ENCODE peak calls at places on chromosomes 12 and 14, in five cellular contexts. One of them, this sample, is unnamed.

GRCh38 chr12:62629413-62629812 is 162.8 kb downstream of the MON2 start:
- DNase-seq in iris pigment epithelial cell: no peak
- DNase-seq in bronchial epithelial cell: no peak
- DNase-seq in stimulated activated CD8-positive, alpha-beta memory T cell treated with anti-CD3 and anti-CD28 coated beads, Interleukin-15, amount 100 ng/mL, for 1 hour: no peak
- DNase-seq in HepG2: no peak
- DNase-seq in this sample: no peak

GRCh38 chr12:93572712-93573551 is 457 bp downstream of the SOCS2 start:
- DNase-seq in stimulated activated CD8-positive, alpha-beta memory T cell treated with anti-CD3 and anti-CD28 coated beads, Interleukin-15, amount 100 ng/mL, for 1 hour: no peak
- DNase-seq in HepG2: no peak
- DNase-seq in bronchial epithelial cell: no peak
- DNase-seq in iris pigment epithelial cell: peak
- DNase-seq in this sample: no peak

GRCh38 chr12:129531004-129531403 is 372.8 kb downstream of the TMEM132D start:
- DNase-seq in stimulated activated CD8-positive, alpha-beta memory T cell treated with anti-CD3 and anti-CD28 coated beads, Interleukin-15, amount 100 ng/mL, for 1 hour: no peak
- DNase-seq in HepG2: peak
- DNase-seq in iris pigment epithelial cell: peak
- DNase-seq in bronchial epithelial cell: no peak
- DNase-seq in this sample: peak

GRCh38 chr12:54697836-54698235 is 49.7 kb upstream of the DCD start:
- DNase-seq in bronchial epithelial cell: no peak
- DNase-seq in HepG2: no peak
- DNase-seq in iris pigment epithelial cell: no peak
- DNase-seq in stimulated activated CD8-positive, alpha-beta memory T cell treated with anti-CD3 and anti-CD28 coated beads, Interleukin-15, amount 100 ng/mL, for 1 hour: no peak
- DNase-seq in this sample: no peak

GRCh38 chr14:104657563-104658324 is 31.7 kb upstream of the INF2 start:
- DNase-seq in iris pigment epithelial cell: no peak
- DNase-seq in bronchial epithelial cell: no peak
- DNase-seq in stimulated activated CD8-positive, alpha-beta memory T cell treated with anti-CD3 and anti-CD28 coated beads, Interleukin-15, amount 100 ng/mL, for 1 hour: no peak
- DNase-seq in HepG2: no peak
- DNase-seq in this sample: no peak

GRCh38 chr12:114949081-114949480 is 265.1 kb upstream of the TBX3 start:
- DNase-seq in bronchial epithelial cell: no peak
- DNase-seq in stimulated activated CD8-positive, alpha-beta memory T cell treated with anti-CD3 and anti-CD28 coated beads, Interleukin-15, amount 100 ng/mL, for 1 hour: no peak
- DNase-seq in HepG2: no peak
- DNase-seq in iris pigment epithelial cell: no peak
- DNase-seq in this sample: no peak

GRCh38 chr12:11026118-11026517 is 3.7 kb upstream of the TAS2R19 start:
- DNase-seq in stimulated activated CD8-positive, alpha-beta memory T cell treated with anti-CD3 and anti-CD28 coated beads, Interleukin-15, amount 100 ng/mL, for 1 hour: no peak
- DNase-seq in HepG2: no peak
- DNase-seq in iris pigment epithelial cell: no peak
- DNase-seq in bronchial epithelial cell: no peak
- DNase-seq in this sample: no peak

GRCh38 chr12:74689071-74689655 is 151.5 kb downstream of the ATXN7L3B start:
- DNase-seq in HepG2: peak
- DNase-seq in stimulated activated CD8-positive, alpha-beta memory T cell treated with anti-CD3 and anti-CD28 coated beads, Interleukin-15, amount 100 ng/mL, for 1 hour: no peak
- DNase-seq in iris pigment epithelial cell: peak
- DNase-seq in bronchial epithelial cell: peak
- DNase-seq in this sample: peak

GRCh38 chr12:20369164-20370000 is 1.0 kb downstream of the PDE3A start:
- DNase-seq in stimulated activated CD8-positive, alpha-beta memory T cell treated with anti-CD3 and anti-CD28 coated beads, Interleukin-15, amount 100 ng/mL, for 1 hour: no peak
- DNase-seq in HepG2: no peak
- DNase-seq in bronchial epithelial cell: no peak
- DNase-seq in iris pigment epithelial cell: peak
- DNase-seq in this sample: peak

GRCh38 chr12:49263400-49263763 is 1.5 kb upstream of the TUBA1C start:
- DNase-seq in iris pigment epithelial cell: no peak
- DNase-seq in HepG2: no peak
- DNase-seq in stimulated activated CD8-positive, alpha-beta memory T cell treated with anti-CD3 and anti-CD28 coated beads, Interleukin-15, amount 100 ng/mL, for 1 hour: no peak
- DNase-seq in bronchial epithelial cell: no peak
- DNase-seq in this sample: no peak